ENCODE peak calls at places on chromosomes 16 and 17, in five cellular contexts. One of them, this sample, is unnamed.

GRCh38 chr17:36889955-36890354 is 47.3 kb upstream of the LHX1 start:
- DNase-seq in A549: no peak
- DNase-seq in right atrium auricular region: no peak
- DNase-seq in fibroblast of pulmonary artery: no peak
- DNase-seq in fibroblast of villous mesenchyme: no peak
- DNase-seq in this sample: no peak

GRCh38 chr16:15983898-15984297 is 34.5 kb downstream of the ABCC1 start:
- DNase-seq in fibroblast of villous mesenchyme: peak
- DNase-seq in fibroblast of pulmonary artery: peak
- DNase-seq in A549: no peak
- DNase-seq in right atrium auricular region: no peak
- DNase-seq in this sample: no peak

GRCh38 chr16:87344931-87345631 is 27.9 kb upstream of the C16orf95 start:
- DNase-seq in fibroblast of villous mesenchyme: peak
- DNase-seq in A549: no peak
- DNase-seq in right atrium auricular region: peak
- DNase-seq in fibroblast of pulmonary artery: no peak
- DNase-seq in this sample: no peak

GRCh38 chr17:79214459-79214858 is 139.8 kb downstream of the ENGASE start:
- DNase-seq in fibroblast of pulmonary artery: no peak
- DNase-seq in A549: no peak
- DNase-seq in fibroblast of villous mesenchyme: no peak
- DNase-seq in right atrium auricular region: no peak
- DNase-seq in this sample: no peak

GRCh38 chr17:12928736-12929135 is 89.1 kb downstream of the ELAC2 start:
- DNase-seq in fibroblast of villous mesenchyme: no peak
- DNase-seq in A549: peak
- DNase-seq in fibroblast of pulmonary artery: no peak
- DNase-seq in right atrium auricular region: no peak
- DNase-seq in this sample: no peak

GRCh38 chr16:9647981-9648701 is 534.1 kb downstream of the GRIN2A start:
- DNase-seq in fibroblast of villous mesenchyme: peak
- DNase-seq in A549: peak
- DNase-seq in right atrium auricular region: no peak
- DNase-seq in fibroblast of pulmonary artery: peak
- DNase-seq in this sample: no peak

GRCh38 chr16:72850863-72851262 is 197.1 kb downstream of the ZFHX3 start:
- DNase-seq in fibroblast of villous mesenchyme: peak
- DNase-seq in A549: no peak
- DNase-seq in right atrium auricular region: no peak
- DNase-seq in fibroblast of pulmonary artery: peak
- DNase-seq in this sample: no peak

GRCh38 chr16:48408688-48409087 is 23.5 kb upstream of the SIAH1 start:
- DNase-seq in fibroblast of pulmonary artery: peak
- DNase-seq in A549: peak
- DNase-seq in fibroblast of villous mesenchyme: peak
- DNase-seq in right atrium auricular region: no peak
- DNase-seq in this sample: no peak

GRCh38 chr17:62629556-62630364 is 2.3 kb downstream of the MRC2 start:
- DNase-seq in A549: no peak
- DNase-seq in fibroblast of pulmonary artery: peak
- DNase-seq in fibroblast of villous mesenchyme: no peak
- DNase-seq in right atrium auricular region: no peak
- DNase-seq in this sample: no peak

GRCh38 chr17:41530062-41531048 is 2.2 kb upstream of the KRT19 start:
- DNase-seq in A549: peak
- DNase-seq in fibroblast of villous mesenchyme: peak
- DNase-seq in fibroblast of pulmonary artery: peak
- DNase-seq in right atrium auricular region: no peak
- DNase-seq in this sample: peak

GRCh38 chr16:70267516-70267915 is 15.8 kb upstream of the EXOSC6 start:
- DNase-seq in fibroblast of pulmonary artery: peak
- DNase-seq in fibroblast of villous mesenchyme: peak
- DNase-seq in A549: peak
- DNase-seq in right atrium auricular region: no peak
- DNase-seq in this sample: no peak

GRCh38 chr16:12557808-12558207 is 245.9 kb downstream of the CPPED1 start:
- DNase-seq in fibroblast of villous mesenchyme: no peak
- DNase-seq in A549: no peak
- DNase-seq in fibroblast of pulmonary artery: no peak
- DNase-seq in right atrium auricular region: no peak
- DNase-seq in this sample: no peak

GRCh38 chr17:59257101-59257500 is 36.8 kb downstream of the GDPD1 start:
- DNase-seq in right atrium auricular region: no peak
- DNase-seq in fibroblast of villous mesenchyme: no peak
- DNase-seq in fibroblast of pulmonary artery: no peak
- DNase-seq in A549: no peak
- DNase-seq in this sample: no peak

GRCh38 chr16:63312343-63312742 is 1276.1 kb upstream of the CDH8 start:
- DNase-seq in right atrium auricular region: no peak
- DNase-seq in A549: no peak
- DNase-seq in fibroblast of villous mesenchyme: no peak
- DNase-seq in fibroblast of pulmonary artery: no peak
- DNase-seq in this sample: no peak

GRCh38 chr17:27601975-27602302 is 29.0 kb upstream of the LGALS9 start:
- DNase-seq in fibroblast of villous mesenchyme: no peak
- DNase-seq in right atrium auricular region: no peak
- DNase-seq in fibroblast of pulmonary artery: no peak
- DNase-seq in A549: no peak
- DNase-seq in this sample: no peak

GRCh38 chr17:49369760-49370159 is 7.7 kb upstream of the ZNF652 start:
- DNase-seq in fibroblast of villous mesenchyme: no peak
- DNase-seq in fibroblast of pulmonary artery: no peak
- DNase-seq in A549: no peak
- DNase-seq in right atrium auricular region: no peak
- DNase-seq in this sample: no peak

GRCh38 chr17:33595783-33596182 is 302.7 kb upstream of the ASIC2 start:
- DNase-seq in right atrium auricular region: no peak
- DNase-seq in fibroblast of pulmonary artery: no peak
- DNase-seq in fibroblast of villous mesenchyme: no peak
- DNase-seq in A549: no peak
- DNase-seq in this sample: no peak

GRCh38 chr17:57328109-57328882 is 72.0 kb downstream of the MSI2 start:
- DNase-seq in fibroblast of villous mesenchyme: peak
- DNase-seq in fibroblast of pulmonary artery: no peak
- DNase-seq in right atrium auricular region: no peak
- DNase-seq in A549: no peak
- DNase-seq in this sample: no peak

GRCh38 chr16:81497690-81498089 is 53.1 kb downstream of the CMIP start:
- DNase-seq in fibroblast of villous mesenchyme: no peak
- DNase-seq in right atrium auricular region: no peak
- DNase-seq in A549: no peak
- DNase-seq in fibroblast of pulmonary artery: no peak
- DNase-seq in this sample: no peak

GRCh38 chr17:78723001-78723796 is 58.9 kb downstream of the CYTH1 start:
- DNase-seq in right atrium auricular region: no peak
- DNase-seq in A549: no peak
- DNase-seq in fibroblast of pulmonary artery: no peak
- DNase-seq in fibroblast of villous mesenchyme: peak
- DNase-seq in this sample: no peak

GRCh38 chr16:35188288-35189155 is 1729.1 kb downstream of the TP53TG3F start:
- DNase-seq in right atrium auricular region: no peak
- DNase-seq in A549: peak
- DNase-seq in fibroblast of pulmonary artery: no peak
- DNase-seq in fibroblast of villous mesenchyme: no peak
- DNase-seq in this sample: no peak

GRCh38 chr16:29664133-29664912 is 1.3 kb downstream of the SPN start:
- DNase-seq in fibroblast of villous mesenchyme: no peak
- DNase-seq in right atrium auricular region: no peak
- DNase-seq in A549: no peak
- DNase-seq in fibroblast of pulmonary artery: no peak
- DNase-seq in this sample: no peak

GRCh38 chr17:41666336-41666680 is 22.4 kb upstream of the EIF1 start:
- DNase-seq in right atrium auricular region: no peak
- DNase-seq in fibroblast of villous mesenchyme: peak
- DNase-seq in fibroblast of pulmonary artery: peak
- DNase-seq in A549: peak
- DNase-seq in this sample: no peak

GRCh38 chr16:15777533-15778203 is 79.2 kb downstream of the MYH11 start:
- DNase-seq in A549: peak
- DNase-seq in fibroblast of pulmonary artery: peak
- DNase-seq in right atrium auricular region: no peak
- DNase-seq in fibroblast of villous mesenchyme: peak
- DNase-seq in this sample: no peak

GRCh38 chr17:45018514-45019176 is 32.8 kb downstream of the DCAKD start:
- DNase-seq in fibroblast of pulmonary artery: no peak
- DNase-seq in fibroblast of villous mesenchyme: no peak
- DNase-seq in A549: no peak
- DNase-seq in right atrium auricular region: no peak
- DNase-seq in this sample: no peak

GRCh38 chr17:51748749-51749604 is 409.5 kb downstream of the CA10 start:
- DNase-seq in right atrium auricular region: no peak
- DNase-seq in A549: no peak
- DNase-seq in fibroblast of villous mesenchyme: no peak
- DNase-seq in fibroblast of pulmonary artery: no peak
- DNase-seq in this sample: no peak

GRCh38 chr17:15184872-15185624 is 80.1 kb downstream of the PMP22 start:
- DNase-seq in fibroblast of pulmonary artery: no peak
- DNase-seq in A549: no peak
- DNase-seq in fibroblast of villous mesenchyme: no peak
- DNase-seq in right atrium auricular region: no peak
- DNase-seq in this sample: no peak

GRCh38 chr17:35541434-35541833 is 4.0 kb upstream of the SLFN12L start:
- DNase-seq in A549: no peak
- DNase-seq in fibroblast of pulmonary artery: no peak
- DNase-seq in fibroblast of villous mesenchyme: no peak
- DNase-seq in right atrium auricular region: no peak
- DNase-seq in this sample: no peak

GRCh38 chr17:35540589-35541404 is 3.3 kb upstream of the SLFN12L start:
- DNase-seq in fibroblast of villous mesenchyme: peak
- DNase-seq in A549: no peak
- DNase-seq in right atrium auricular region: peak
- DNase-seq in fibroblast of pulmonary artery: peak
- DNase-seq in this sample: no peak

GRCh38 chr17:35536664-35537160 is 766 bp downstream of the SLFN12L start:
- DNase-seq in right atrium auricular region: no peak
- DNase-seq in fibroblast of pulmonary artery: no peak
- DNase-seq in A549: no peak
- DNase-seq in fibroblast of villous mesenchyme: no peak
- DNase-seq in this sample: no peak

GRCh38 chr17:35537569-35538209 is at the start of gene SLFN12L:
- DNase-seq in fibroblast of villous mesenchyme: no peak
- DNase-seq in right atrium auricular region: no peak
- DNase-seq in A549: no peak
- DNase-seq in fibroblast of pulmonary artery: no peak
- DNase-seq in this sample: no peak

DNA sequence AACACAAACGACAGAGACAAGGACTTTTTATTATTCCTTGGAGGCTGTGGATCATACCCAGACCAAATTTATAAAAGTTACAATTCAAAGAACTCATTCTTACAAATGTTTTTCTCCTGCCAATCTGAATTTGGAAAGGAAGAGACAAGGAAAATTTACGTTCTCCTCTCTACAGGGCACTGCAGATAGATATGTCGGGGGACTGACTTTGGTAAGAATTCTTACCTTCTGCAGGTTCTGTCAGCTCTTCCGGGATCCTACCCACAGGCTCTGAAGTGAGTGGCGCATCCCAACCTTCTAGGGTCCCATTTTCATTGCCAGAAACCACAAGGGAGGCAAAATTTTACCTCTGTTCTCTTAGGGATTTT is 2.2 kb upstream of the SLFN12L start:
- DNase-seq in fibroblast of pulmonary artery: no peak
- DNase-seq in A549: no peak
- DNase-seq in right atrium auricular region: no peak
- DNase-seq in fibroblast of villous mesenchyme: no peak
- DNase-seq in this sample: no peak
- TF ChIP-seq CTCF in fibroblast of pulmonary artery: no peak
- TF ChIP-seq CTCF in A549: peak
- TF ChIP-seq CTCF in right atrium auricular region: peak
- TF ChIP-seq CTCF in fibroblast of villous mesenchyme: no peak
- TF ChIP-seq CTCF in this sample: no peak

DNA sequence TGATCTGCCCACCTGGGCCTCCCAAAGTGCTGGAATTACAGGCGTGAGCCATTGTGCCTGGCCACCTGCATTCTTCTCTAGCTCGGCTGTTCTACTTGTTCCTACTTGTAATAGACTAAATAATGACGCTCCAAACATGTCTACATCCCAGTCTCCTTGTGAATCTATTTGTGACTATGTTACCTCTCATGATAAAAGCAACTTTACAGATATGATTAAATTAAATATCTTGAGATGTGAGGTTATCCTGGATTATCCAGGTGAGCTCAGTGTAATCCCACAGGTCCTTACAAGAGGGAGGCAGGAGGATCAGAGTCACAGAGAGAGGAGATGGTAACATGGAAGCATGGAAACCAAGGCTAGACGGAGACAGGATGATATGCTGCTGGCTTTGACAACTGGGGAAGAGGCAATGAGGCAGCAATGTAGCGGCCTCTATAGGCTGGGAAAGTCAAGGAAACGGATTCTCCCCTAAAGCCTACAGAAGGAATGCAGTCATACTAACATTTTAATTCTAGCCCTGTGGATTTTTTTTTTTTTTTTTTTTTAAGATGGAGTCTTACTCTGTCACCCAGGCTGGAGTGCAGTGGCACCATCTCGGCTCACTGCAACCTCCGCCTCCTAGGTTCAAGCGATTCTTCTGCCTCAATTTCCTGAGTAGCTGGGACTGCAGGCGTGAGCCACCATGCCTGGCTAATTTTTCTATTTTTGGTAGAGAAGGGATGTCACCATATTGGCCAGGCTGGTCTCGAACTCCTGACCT is 5.0 kb upstream of the LASP1 start:
- DNase-seq in fibroblast of pulmonary artery: peak
- DNase-seq in A549: peak
- DNase-seq in right atrium auricular region: no peak
- DNase-seq in fibroblast of villous mesenchyme: peak
- DNase-seq in this sample: no peak
- TF ChIP-seq CTCF in fibroblast of pulmonary artery: peak
- TF ChIP-seq CTCF in A549: peak
- TF ChIP-seq CTCF in right atrium auricular region: no peak
- TF ChIP-seq CTCF in fibroblast of villous mesenchyme: peak
- TF ChIP-seq CTCF in this sample: no peak

GRCh38 chr16:49556252-49557069 is 182.9 kb downstream of the C16orf78 start:
- DNase-seq in fibroblast of villous mesenchyme: peak
- DNase-seq in right atrium auricular region: no peak
- DNase-seq in A549: peak
- DNase-seq in fibroblast of pulmonary artery: peak
- DNase-seq in this sample: no peak
- TF ChIP-seq CTCF in fibroblast of villous mesenchyme: peak
- TF ChIP-seq CTCF in right atrium auricular region: peak
- TF ChIP-seq CTCF in A549: peak
- TF ChIP-seq CTCF in fibroblast of pulmonary artery: peak
- TF ChIP-seq CTCF in this sample: no peak

GRCh38 chr16:66159987-66160386 is 206.5 kb upstream of the CDH5 start:
- DNase-seq in A549: no peak
- DNase-seq in fibroblast of pulmonary artery: peak
- DNase-seq in right atrium auricular region: no peak
- DNase-seq in fibroblast of villous mesenchyme: peak
- DNase-seq in this sample: no peak
- TF ChIP-seq CTCF in A549: no peak
- TF ChIP-seq CTCF in fibroblast of pulmonary artery: no peak
- TF ChIP-seq CTCF in right atrium auricular region: no peak
- TF ChIP-seq CTCF in fibroblast of villous mesenchyme: peak
- TF ChIP-seq CTCF in this sample: no peak